ENCODE peak calls at places on chromosomes 12 and 14, in five cellular contexts. V, L, B, A and M are unnamed samples.

GRCh38 chr12:106919910-106920544 is 35.7 kb upstream of the TMEM263 start:
- DNase-seq in A (no peak), B (peak), L (peak), V (peak), M (peak)

GRCh38 chr12:111435661-111436201 is 30.0 kb downstream of the SH2B3 start:
- DNase-seq in B (no peak), V (no peak), L (no peak), A (no peak), M (no peak)

GRCh38 chr12:79614730-79615129 is 76.0 kb downstream of the PAWR start:
- DNase-seq in A (no peak), V (no peak), L (peak), B (no peak), M (peak)

GRCh38 chr12:119444462-119445044 is 110.0 kb downstream of the CCDC60 start:
- DNase-seq in V (peak), L (peak), B (peak), A (no peak), M (peak)

GRCh38 chr12:77837876-77838291 is 7.2 kb downstream of the NAV3 start:
- DNase-seq in L (no peak), B (no peak), A (peak), V (no peak), M (no peak)

GRCh38 chr12:47591387-47591786 is 114.4 kb downstream of the RPAP3 start:
- DNase-seq in B (no peak), A (no peak), V (no peak), L (no peak), M (no peak)

GRCh38 chr12:19894049-19894448 is 454.8 kb downstream of the AEBP2 start:
- DNase-seq in V (peak), L (peak), A (no peak), B (no peak), M (no peak)

GRCh38 chr12:57031228-57031670 is 14.9 kb upstream of the TAC3 start:
- DNase-seq in L (no peak), B (peak), V (no peak), A (no peak), M (peak)

GRCh38 chr14:106141242-106142220 is 615.1 kb downstream of the TMEM121 start:
- DNase-seq in V (no peak), L (no peak), B (no peak), A (no peak), M (no peak)

GRCh38 chr12:95118138-95118787 is 44.8 kb upstream of the NR2C1 start:
- DNase-seq in A (no peak), L (peak), B (peak), V (peak), M (no peak)

GRCh38 chr12:12684375-12685106 is 11.4 kb downstream of the GPR19 start:
- DNase-seq in B (peak), L (peak), A (no peak), V (no peak), M (no peak)

GRCh38 chr14:22556990-22557623 is 31.9 kb downstream of the DAD1 start:
- DNase-seq in V (no peak), A (peak), L (peak), B (peak), M (no peak)

GRCh38 chr12:131009595-131010270 is 56.0 kb downstream of the ADGRD1 start:
- DNase-seq in L (no peak), B (no peak), V (no peak), A (no peak), M (no peak)

GRCh38 chr14:60848066-60848465 is 113.5 kb downstream of the MNAT1 start:
- DNase-seq in A (no peak), L (no peak), B (no peak), V (no peak), M (no peak)

GRCh38 chr14:75322746-75323145 is 44.1 kb downstream of the FOS start:
- DNase-seq in L (no peak), V (no peak), A (no peak), B (no peak), M (no peak)

GRCh38 chr14:100303179-100303578 is 3.1 kb downstream of the SLC25A29 start:
- DNase-seq in V (no peak), A (no peak), B (peak), L (peak), M (no peak)

GRCh38 chr12:130835011-130835410 is 4.0 kb downstream of the STX2 start:
- DNase-seq in A (no peak), L (no peak), B (no peak), V (no peak), M (no peak)

GRCh38 chr12:123115409-123116111 is 35.3 kb downstream of the PITPNM2 start:
- DNase-seq in B (no peak), L (peak), V (no peak), A (no peak), M (no peak)

GRCh38 chr14:71492346-71492745 is 439.9 kb upstream of the RGS6 start:
- DNase-seq in V (no peak), L (no peak), A (no peak), B (no peak), M (no peak)

GRCh38 chr12:101839324-101840283 is 8.8 kb upstream of the GNPTAB start:
- DNase-seq in B (peak), L (peak), A (no peak), V (no peak), M (peak)

GRCh38 chr14:28651148-28651547 is 115.4 kb upstream of the FOXG1 start:
- DNase-seq in L (peak), A (no peak), B (no peak), V (no peak), M (no peak)

GRCh38 chr12:128783129-128783574 is 40.6 kb downstream of the SLC15A4 start:
- DNase-seq in V (no peak), B (no peak), A (no peak), L (no peak), M (no peak)

GRCh38 chr12:91191516-91192111 is 9.0 kb upstream of the DCN start:
- DNase-seq in V (no peak), A (no peak), B (no peak), L (no peak), M (no peak)

DNA sequence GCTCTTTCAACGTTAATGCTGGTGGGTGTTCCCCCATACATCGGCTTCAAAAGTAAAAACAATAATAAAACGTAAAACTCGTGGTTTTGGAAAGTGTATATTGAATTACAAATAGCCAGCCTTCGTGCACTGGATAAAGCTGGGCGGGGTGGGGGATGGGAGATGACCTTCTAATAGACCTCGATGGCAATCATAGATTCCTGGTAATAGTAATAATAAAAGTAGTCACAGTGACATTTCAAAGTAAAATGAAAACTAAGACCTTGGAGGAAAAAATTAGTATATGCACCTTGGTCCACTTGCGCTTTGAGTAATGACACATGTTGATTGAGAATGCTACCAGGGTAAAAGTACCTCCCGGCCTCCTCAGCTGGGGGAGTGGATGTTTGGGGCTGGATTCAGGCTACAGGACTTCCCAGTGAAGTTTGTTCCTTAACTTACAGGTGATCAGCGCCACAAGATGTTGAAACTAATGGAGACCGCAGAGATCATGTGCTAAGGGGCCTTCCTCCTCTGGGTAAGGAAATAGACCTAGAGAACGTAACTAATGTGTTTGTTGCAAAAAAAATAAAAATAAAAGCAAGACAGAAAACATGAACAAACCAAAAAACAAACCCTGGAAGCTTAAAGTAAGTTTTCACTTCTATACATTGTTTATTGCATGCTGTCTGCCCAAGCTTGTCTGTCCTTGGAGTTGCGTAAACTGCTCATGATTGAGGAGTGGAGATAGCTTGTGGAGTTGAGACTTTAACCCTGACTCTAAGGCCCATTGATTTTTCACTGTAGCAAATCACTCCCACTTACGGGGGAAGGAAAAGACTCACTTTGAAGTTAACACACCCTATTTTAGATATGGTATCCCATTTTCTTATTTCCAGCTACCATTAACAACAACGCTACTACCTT is 905 bp upstream of the LRIG3 start:
- DNase-seq in B (no peak), A (no peak), L (no peak), V (no peak), M (no peak)
- H3K4me3 ChIP-seq in B (peak), A (peak), L (peak), V (peak), M (peak)

DNA sequence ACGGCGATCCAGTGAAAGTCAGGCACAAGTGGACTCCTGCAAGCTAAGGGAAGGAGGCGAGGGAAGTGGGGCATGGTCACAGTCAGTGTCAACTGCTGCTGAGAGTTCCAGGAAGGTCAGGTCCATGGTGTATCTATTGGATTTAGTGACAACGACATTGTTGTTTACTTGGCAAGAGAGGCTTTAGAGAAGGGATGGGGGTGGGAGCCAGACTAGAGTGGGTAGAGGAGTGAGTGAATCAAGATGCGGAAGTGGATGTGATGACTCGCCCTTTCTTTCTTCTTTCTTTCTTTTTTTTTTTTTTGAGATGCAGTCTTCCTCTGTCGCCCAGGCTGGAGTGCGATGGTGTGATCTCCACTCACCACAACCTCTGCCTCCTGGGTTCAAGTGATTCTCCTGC is 12.5 kb downstream of the P2RX7 start:
- DNase-seq in A (no peak), B (no peak), V (no peak), L (no peak), M (no peak)
- TF ChIP-seq CTCF in A (no peak), B (no peak), V (no peak), L (no peak), M (no peak)

DNA sequence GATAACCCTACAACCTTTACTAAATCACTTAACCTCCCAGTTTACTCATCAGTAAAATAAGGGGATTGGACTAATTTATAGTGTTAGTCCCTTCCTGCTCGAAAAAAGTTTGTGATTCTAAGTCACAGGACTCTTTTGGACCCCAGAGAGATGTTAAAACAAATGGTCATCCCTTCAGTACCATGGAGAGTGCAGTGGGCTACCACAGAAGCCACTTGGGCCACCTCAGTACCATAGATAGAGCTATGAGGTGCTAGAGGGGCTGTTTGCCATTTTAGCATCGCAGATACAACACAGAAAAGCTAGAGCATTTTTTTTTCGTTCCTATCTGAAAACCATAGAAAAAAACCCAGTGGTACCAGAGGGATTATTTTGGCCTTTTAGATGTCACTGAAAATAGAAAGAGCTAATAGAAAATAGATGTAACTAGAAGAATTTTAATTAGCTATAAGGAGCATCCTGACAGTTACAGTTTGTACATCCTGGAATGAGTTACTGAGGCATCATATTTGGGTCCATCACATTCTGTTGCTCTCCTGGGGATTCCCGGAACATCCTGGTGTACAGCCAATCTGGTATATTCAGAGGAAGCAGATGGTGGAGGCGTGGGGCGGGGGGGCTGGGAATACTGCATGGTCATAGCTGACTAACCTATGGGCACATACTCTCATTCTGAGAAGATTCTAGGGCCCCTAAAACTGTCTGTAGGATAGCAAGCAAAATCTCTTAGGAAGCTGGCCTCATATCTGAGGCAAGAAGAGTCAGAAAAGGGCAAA is 2.8 kb downstream of the ZNF219 start:
- DNase-seq in L (no peak), A (no peak), V (no peak), B (no peak), M (no peak)
- H3K4me3 ChIP-seq in L (no peak), A (no peak), V (no peak), B (no peak), M (no peak)

GRCh38 chr12:76081909-76082308 is 2.6 kb downstream of the NAP1L1 start:
- DNase-seq in L (no peak), A (no peak), V (no peak), B (no peak), M (no peak)

GRCh38 chr12:76084277-76085158 is at the start of gene NAP1L1:
- DNase-seq in B (peak), L (peak), V (peak), A (peak), M (peak)

GRCh38 chr12:76083761-76084276 is 666 bp downstream of the NAP1L1 start:
- DNase-seq in B (peak), A (peak), L (peak), V (no peak), M (no peak)

GRCh38 chr12:76083246-76083735 is 1.2 kb downstream of the NAP1L1 start:
- DNase-seq in B (no peak), V (no peak), A (no peak), L (no peak), M (no peak)

DNA sequence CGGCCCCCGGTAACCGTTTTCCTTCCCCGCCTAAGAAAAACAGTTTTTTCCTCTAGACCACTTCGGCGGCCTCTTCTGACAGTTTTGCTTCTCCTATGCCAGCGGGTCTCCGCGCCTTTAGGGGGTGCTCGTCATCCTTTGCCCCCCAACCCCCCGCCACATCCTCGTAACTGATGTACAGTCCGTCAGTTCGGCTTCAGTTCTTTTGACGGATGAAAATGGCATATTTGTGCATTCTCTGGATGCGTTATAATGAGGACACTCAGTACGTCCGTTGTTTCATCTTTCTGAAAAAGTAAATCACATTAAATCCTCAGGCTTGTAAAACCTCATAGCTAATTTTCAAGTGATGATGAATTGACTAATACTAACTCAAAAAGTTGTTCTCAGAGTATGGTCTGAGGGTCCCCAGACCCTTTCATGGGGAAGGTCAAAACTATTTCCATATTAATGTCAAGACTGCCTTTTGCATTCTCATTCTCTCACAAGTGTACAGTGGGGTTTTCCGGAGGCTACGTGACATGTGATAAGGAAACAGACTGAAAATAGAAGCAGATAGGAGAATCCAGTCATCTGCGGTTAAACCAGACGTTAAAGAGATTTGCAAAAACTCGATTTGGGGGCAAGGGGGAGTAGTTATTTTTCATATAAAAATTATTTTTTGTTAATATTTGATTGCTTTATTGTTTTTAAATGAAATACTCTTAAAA is 829 bp upstream of the NAP1L1 start:
- DNase-seq in B (peak), L (no peak), V (no peak), A (no peak), M (no peak)
- TF ChIP-seq CTCF in B (peak), L (peak), V (peak), A (peak), M (peak)

GRCh38 chr12:92927436-92928116 is 1.5 kb downstream of the EEA1 start:
- DNase-seq in L (peak), A (no peak), V (peak), B (no peak), M (no peak)

GRCh38 chr12:92928962-92929915 is at the start of gene EEA1:
- DNase-seq in L (peak), B (peak), V (peak), A (peak), M (peak)

GRCh38 chr12:92927055-92927435 is 2.0 kb downstream of the EEA1 start:
- DNase-seq in A (no peak), V (no peak), L (peak), B (peak), M (no peak)

GRCh38 chr12:92928431-92928961 is 599 bp downstream of the EEA1 start:
- DNase-seq in A (peak), B (no peak), L (peak), V (no peak), M (no peak)

DNA sequence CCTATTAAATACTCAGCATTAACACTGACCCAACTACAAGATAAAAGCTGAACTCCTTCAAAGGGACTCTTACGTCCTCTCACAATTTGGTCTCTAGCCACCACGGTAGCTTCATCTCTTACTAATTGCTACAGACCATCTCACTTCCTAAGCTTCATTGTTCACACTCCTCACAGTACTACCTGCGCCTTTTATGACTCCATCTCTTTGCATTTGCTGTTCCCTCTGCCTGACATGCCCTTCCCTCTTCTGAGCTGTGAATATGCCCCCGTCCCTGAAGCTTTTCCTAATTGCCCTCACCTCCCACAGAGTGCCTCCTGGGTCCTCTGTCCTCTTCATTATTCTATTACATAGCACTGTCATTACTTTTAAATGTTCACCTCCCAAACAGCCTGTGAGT is 2.5 kb downstream of the EEA1 start:
- DNase-seq in V (no peak), B (no peak), L (no peak), A (no peak), M (no peak)
- H3K4me3 ChIP-seq in V (peak), B (no peak), L (peak), A (peak), M (no peak)